ENCODE peak calls at places on chromosomes 4 and X, in five cellular contexts. H is K562, D is A549, F is hepatocyte, L is testis. R is an unnamed sample.

GRCh38 chrX:74280759-74281158 is 23.2 kb upstream of the ZCCHC13 start:
- DNase-seq in D (no peak), F (no peak), H (no peak), L (no peak), R (no peak)

GRCh38 chr4:117987464-117987863 is 46.8 kb upstream of the NDST3 start:
- DNase-seq in L (no peak), D (no peak), H (no peak), F (no peak), R (no peak)

GRCh38 chrX:43703211-43703791 is 47.2 kb downstream of the MAOA start:
- DNase-seq in D (peak), F (peak), H (no peak), L (no peak), R (no peak)

GRCh38 chrX:24093746-24094145 is 39.0 kb downstream of the EIF2S3 start:
- DNase-seq in F (no peak), L (no peak), H (no peak), D (no peak), R (no peak)

GRCh38 chr4:123399638-123400358 is 3.2 kb downstream of the SPRY1 start:
- DNase-seq in D (no peak), H (no peak), L (peak), F (no peak), R (no peak)

GRCh38 chrX:856901-857300 is 226.3 kb downstream of the SHOX start:
- DNase-seq in F (no peak), D (no peak), H (no peak), L (no peak), R (no peak)

GRCh38 chrX:34918856-34919255 is 23.7 kb upstream of the FAM47B start:
- DNase-seq in L (peak), D (peak), H (peak), F (peak), R (peak)

GRCh38 chrX:3522016-3522690 is 175.7 kb upstream of the MXRA5 start:
- DNase-seq in D (no peak), H (no peak), L (no peak), F (no peak), R (peak)

GRCh38 chrX:42746606-42747005 is 31.4 kb downstream of the PPP1R2C start:
- DNase-seq in H (no peak), D (no peak), L (no peak), F (peak), R (no peak)

GRCh38 chr4:162498168-162498567 is 334.4 kb upstream of the FSTL5 start:
- DNase-seq in L (no peak), F (no peak), D (no peak), H (no peak), R (no peak)

GRCh38 chrX:10482708-10483107 is 137.7 kb downstream of the MID1 start:
- DNase-seq in D (no peak), F (no peak), L (no peak), H (no peak), R (no peak)

GRCh38 chr4:65624651-65625050 is 45.6 kb downstream of the EPHA5 start:
- DNase-seq in L (no peak), D (no peak), H (no peak), F (no peak), R (no peak)

GRCh38 chrX:77597511-77597910 is 150.3 kb downstream of the FGF16 start:
- DNase-seq in F (no peak), H (no peak), L (no peak), D (no peak), R (no peak)

GRCh38 chr4:137545461-137545861 is 13.2 kb upstream of the PCDH18 start:
- DNase-seq in F (peak), H (no peak), D (peak), L (no peak), R (peak)

GRCh38 chr4:179804440-179804839 is 2362.2 kb upstream of the AGA start:
- DNase-seq in L (no peak), H (no peak), F (no peak), D (no peak), R (no peak)

GRCh38 chrX:50036481-50036880 is 114.1 kb downstream of the CLCN5 start:
- DNase-seq in F (no peak), D (no peak), H (no peak), L (no peak), R (no peak)

GRCh38 chr4:10019521-10020051 is 1.7 kb downstream of the SLC2A9 start:
- DNase-seq in D (no peak), L (no peak), F (no peak), H (no peak), R (no peak)
- H3K4me3 ChIP-seq in D (no peak), L (peak), F (no peak), H (no peak), R (peak)

DNA sequence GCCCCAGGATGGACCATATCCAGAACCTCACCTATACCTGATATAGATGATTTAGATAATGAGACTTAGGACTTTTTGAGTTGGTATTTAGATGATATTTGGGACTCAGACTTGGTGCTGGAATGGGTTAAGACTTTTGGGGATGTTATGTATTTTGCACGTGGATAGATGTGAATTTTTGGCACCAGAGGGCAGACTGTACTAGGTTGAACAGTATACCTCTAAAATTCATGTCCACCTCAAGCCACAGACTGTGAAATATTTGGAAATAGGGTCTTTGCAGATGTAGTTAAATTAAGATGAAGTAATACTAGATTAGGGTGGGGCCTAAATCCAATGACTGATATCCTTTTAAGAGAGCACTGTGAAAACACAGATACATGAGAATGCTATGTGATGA is 15.6 kb downstream of the RBM41 start:
- DNase-seq in D (peak), L (no peak), F (no peak), H (peak), R (no peak)
- TF ChIP-seq CTCF in D (peak), L (no peak), F (peak), H (no peak), R (no peak)

DNA sequence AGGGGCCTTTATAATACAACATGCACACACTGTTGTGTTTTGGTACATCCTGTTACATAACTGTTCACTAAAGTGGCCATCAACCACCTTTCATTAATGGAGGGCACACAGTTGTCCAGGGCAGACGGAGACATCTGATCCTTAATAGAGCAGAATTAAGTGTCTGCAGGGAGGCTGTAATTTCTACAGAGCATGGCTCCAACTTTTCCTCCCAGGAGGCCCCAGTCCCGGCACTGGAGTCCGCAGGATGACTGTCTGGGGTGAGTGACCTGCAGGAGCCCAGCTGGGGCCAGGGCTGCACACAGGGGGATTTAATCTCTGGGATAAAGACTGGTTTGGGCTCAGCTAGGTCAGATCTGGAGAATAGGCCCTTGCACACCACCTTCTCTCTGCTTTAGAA is 233.4 kb downstream of the MAML3 start:
- DNase-seq in D (no peak), H (no peak), F (no peak), L (no peak), R (no peak)
- H3K27ac ChIP-seq in D (peak), H (no peak), F (no peak), L (no peak), R (no peak)

DNA sequence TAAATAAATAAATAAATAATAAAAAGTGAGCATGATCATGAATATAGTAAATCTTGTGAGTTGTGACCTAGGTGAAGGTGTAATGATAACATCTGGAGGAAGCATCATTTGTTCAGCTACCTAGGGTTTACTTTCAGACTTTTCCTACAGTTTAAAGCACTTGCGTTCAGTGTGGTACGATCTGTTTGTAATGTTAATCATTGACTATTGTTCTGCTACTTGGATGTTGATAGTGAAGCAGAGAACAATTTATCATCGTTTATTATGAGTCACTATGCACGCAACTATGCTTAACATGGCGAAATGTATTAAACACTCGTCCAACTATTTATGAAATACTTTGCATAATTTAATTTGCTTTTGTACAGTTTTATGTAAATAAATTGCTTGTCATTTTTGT is 426.2 kb downstream of the PCDH7 start:
- DNase-seq in H (no peak), D (peak), L (no peak), F (no peak), R (no peak)
- H3K4me3 ChIP-seq in H (no peak), D (no peak), L (no peak), F (no peak), R (no peak)

DNA sequence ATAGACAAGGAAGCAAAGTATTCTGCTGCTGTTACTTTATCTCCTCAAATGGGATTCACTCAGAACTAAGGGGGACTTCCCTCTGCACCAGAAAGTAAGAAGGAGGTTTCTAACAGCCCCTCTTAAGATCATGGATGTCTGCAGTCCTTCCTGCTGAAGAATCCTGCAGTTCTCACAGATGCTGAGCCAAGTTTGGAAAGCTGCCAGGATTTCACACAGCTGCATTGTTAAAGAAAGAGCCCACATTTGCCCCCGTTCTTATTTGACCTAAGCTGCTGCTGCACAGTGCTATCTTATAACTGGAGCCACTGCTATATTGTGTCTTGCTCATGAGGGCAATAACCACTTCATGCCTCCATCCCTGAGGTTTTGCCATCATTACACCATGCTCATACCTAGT is 81.1 kb downstream of the FAAH2 start:
- DNase-seq in F (peak), L (no peak), D (no peak), H (no peak), R (no peak)
- TF ChIP-seq CTCF in F (no peak), L (no peak), D (no peak), H (no peak), R (no peak)

GRCh38 chrX:39766085-39766726 is 331.6 kb downstream of the BCOR start:
- DNase-seq in H (no peak), F (peak), L (no peak), D (no peak), R (no peak)
- H3K27ac ChIP-seq in H (no peak), F (no peak), L (no peak), D (peak), R (no peak)

DNA sequence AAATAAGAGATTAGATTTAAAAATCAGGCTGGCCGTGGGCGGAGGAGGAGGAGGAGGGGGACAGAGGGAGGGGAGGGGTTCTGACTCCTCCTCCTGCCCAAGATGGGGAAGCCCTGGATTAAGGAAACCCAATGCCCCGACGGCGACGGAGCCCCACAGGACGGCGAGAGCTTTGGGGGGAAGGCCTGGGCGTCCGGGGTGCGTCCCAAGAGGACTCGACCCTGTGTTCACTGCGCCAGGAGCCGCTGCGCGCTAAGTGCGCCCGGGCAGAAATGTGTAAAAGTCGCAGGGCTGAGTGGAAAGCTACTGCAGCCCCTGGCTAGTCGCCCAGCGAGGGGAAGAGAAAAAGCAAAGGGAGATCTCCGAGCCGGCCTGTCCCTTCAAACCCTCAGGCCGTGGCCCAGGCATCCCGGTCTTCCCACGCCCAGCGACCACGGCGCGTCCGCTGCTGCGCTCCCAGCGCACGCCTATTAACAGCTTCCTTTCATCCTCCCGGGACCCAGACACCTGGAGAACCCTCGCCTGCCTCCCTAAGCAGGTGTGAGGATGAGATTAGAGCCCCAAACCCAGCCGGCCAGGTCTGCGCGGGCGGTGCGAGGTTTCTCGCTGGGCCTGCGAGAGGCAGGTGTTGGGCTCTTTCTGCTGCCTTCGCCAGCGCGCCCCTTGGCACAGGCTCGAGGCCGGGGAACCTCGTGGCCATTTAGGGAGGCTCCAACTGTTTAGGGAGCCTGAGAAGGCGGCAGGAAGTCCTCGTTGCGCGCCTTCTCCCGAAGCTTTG is 1.4 kb upstream of the RPS6KA3 start:
- DNase-seq in D (no peak), H (no peak), F (peak), L (peak), R (no peak)
- H3K4me3 ChIP-seq in D (peak), H (no peak), F (peak), L (peak), R (peak)

DNA sequence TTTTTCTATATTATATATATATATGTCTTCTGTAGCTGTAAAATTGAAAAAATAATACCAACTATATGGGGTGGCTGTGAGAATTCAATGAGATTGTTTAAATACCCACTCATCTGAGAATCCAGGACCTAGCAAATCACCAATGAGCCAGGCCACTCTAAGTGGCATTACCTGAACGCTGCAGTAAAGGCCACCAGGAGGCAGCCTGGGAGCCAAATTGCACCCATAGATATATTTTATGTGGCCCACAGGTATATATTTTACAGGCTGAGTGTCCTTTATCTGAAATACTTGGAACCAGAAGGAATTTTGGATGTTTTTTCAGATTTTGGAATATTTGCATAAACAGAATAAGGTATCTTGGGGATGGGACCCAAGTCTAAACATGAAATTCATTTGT is 58.2 kb upstream of the C4orf50 start:
- DNase-seq in L (no peak), F (no peak), H (peak), D (no peak), R (no peak)
- TF ChIP-seq CTCF in L (no peak), F (no peak), H (peak), D (no peak), R (no peak)

GRCh38 chr4:38069271-38069760 is 109.1 kb downstream of the PTTG2 start:
- DNase-seq in L (no peak), H (peak), D (peak), F (peak), R (peak)
- H3K27ac ChIP-seq in L (no peak), H (no peak), D (peak), F (peak), R (no peak)

R was measured in AG04450.